ENCODE peak calls at places on chromosomes 12 and 14, in seven cellular contexts. P, X, M, H, G, K and J are unnamed samples.
A peak's percentile ranks its signal among the peaks of the same experiment; 100 is the strongest.

GRCh38 chr14:67520482-67520881 is 12.6 kb upstream of the PLEKHH1 start:
- DNase-seq in H (no peak), P (no peak), X (no peak), G (no peak), M (no peak), K (no peak), J (no peak)

GRCh38 chr12:130873825-130874224 is 2.0 kb downstream of the RAN start:
- DNase-seq in X (no peak), M (no peak), H (no peak), P (no peak), K (no peak), G (no peak), J (no peak)

GRCh38 chr14:34465069-34465859 is 3.2 kb upstream of the SPTSSA start:
- DNase-seq in K (no peak), M (peak; percentile 35), P (no peak), X (no peak), H (peak; percentile 91), G (no peak), J (no peak)

GRCh38 chr14:104547998-104548700 is 31.4 kb upstream of the C14orf180 start:
- DNase-seq in K (no peak), G (no peak), M (no peak), P (no peak), H (no peak), X (no peak), J (no peak)

GRCh38 chr12:21666722-21667121 is 9.1 kb upstream of the LDHB start:
- DNase-seq in M (peak; percentile 45), K (no peak), X (no peak), G (no peak), H (no peak), P (no peak), J (no peak)

GRCh38 chr14:77151918-77152588 is 10.5 kb upstream of the ZDHHC22 start:
- DNase-seq in K (no peak), M (peak; percentile 42), G (no peak), X (no peak), P (peak; percentile 20), H (peak; percentile 68), J (no peak)

GRCh38 chr12:27361372-27361771 is 28.7 kb downstream of the BMAL2 start:
- DNase-seq in P (no peak), K (no peak), X (no peak), H (no peak), G (no peak), M (no peak), J (no peak)

GRCh38 chr14:23071244-23071974 is 14.1 kb upstream of the CDH24 start:
- DNase-seq in P (peak; percentile 82), K (peak; percentile 85), M (peak; percentile 91), X (peak; percentile 80), G (peak; percentile 82), H (peak; percentile 96), J (no peak)

GRCh38 chr12:4274960-4275868 is 1.7 kb downstream of the CCND2 start:
- DNase-seq in X (no peak), G (no peak), M (no peak), K (no peak), H (no peak), P (peak; percentile 65), J (no peak)

GRCh38 chr14:97159124-97159523 is 361.9 kb downstream of the VRK1 start:
- DNase-seq in G (no peak), X (no peak), K (no peak), H (no peak), M (no peak), P (no peak), J (no peak)
- H3K27ac ChIP-seq in G (no peak overlapping the region), X (no peak overlapping the region), K (no peak overlapping the region), H (no peak overlapping the region), M (no peak overlapping the region), P (no peak overlapping the region), J (no peak overlapping the region)

DNA sequence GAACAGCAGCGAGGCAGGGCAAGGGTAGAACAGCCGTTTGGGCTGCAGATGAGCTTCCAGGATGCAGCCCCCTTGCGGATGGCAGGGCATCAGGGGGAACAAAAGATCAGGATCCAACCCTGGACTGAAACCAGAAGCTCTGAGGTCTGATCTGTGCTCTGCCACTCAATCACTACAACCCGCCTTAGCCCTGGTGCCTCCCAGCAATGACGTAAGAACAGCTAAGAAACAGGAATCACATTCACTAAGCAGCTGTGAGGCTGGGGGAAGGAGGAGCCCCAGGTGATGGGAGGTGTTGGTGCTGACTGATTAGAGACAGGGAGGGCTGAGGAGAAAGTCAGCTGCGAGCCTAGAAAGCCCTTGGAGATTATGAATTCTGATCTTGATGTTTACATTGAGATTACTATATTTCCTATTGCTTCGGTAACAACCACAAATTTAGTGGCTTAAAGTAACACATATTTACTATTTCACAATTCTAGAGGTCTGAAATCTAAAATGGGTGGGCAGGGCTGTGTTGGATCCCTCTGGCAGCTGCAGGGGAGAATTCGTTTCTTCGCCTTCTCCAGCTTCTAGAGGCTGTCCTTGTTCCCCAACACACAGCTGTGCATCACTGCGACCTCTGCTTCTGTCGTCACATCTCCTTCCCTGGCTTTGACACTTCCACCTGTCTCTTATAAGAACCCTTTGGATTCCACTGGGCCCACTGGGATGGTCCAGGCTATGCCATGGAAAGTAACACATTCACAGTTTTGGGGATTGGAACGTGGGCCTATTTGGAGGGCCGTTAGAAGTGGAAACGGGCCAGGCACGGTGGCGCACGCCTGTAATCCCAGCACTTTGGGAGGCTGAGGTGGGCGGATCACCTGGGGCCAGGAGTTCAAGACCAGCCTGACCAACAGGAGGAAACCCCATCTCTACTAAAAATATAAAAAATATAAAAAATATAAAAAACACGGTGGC is 6.1 kb upstream of the CD9 start:
- DNase-seq in P (no peak), G (no peak), M (peak; percentile 38), H (no peak), K (no peak), X (no peak), J (no peak)
- H3K27ac ChIP-seq in P (no peak overlapping the region), G (no peak overlapping the region), M (peak overlapping the region; percentile 17), H (no peak overlapping the region), K (no peak overlapping the region), X (no peak overlapping the region), J (no peak overlapping the region)

DNA sequence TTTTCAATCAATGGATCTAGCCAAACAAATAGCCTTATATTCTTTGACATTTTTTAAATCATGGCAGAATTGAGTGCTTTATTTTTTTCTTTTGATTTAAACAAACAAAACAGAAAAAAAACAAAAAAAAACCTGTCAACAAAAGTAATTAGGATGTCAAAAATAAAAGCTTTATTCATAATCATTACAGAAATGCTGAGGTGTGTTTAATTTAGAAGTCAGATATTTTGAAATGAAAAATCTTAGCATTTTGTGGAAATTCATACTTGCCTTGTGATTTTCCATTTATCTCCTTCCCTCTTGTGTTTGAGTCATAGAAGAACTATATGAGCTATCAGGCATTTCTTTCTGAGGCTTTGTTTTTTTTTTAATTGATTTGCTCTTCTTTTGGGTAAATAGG is 387.0 kb upstream of the STXBP6 start:
- DNase-seq in M (no peak), X (no peak), H (no peak), P (no peak), K (no peak), G (no peak), J (no peak)
- H3K27ac ChIP-seq in M (no peak overlapping the region), X (no peak overlapping the region), H (no peak overlapping the region), P (no peak overlapping the region), K (no peak overlapping the region), G (no peak overlapping the region), J (no peak overlapping the region)

GRCh38 chr12:25041006-25041741 is 92.3 kb upstream of the BCAT1 start:
- DNase-seq in K (no peak), X (peak; percentile 6), H (no peak), G (no peak), M (no peak), P (no peak), J (no peak)
- H3K27ac ChIP-seq in K (no peak overlapping the region), X (peak overlapping the region; percentile 52), H (no peak overlapping the region), G (no peak overlapping the region), M (no peak overlapping the region), P (no peak overlapping the region), J (no peak overlapping the region)